ENCODE peak calls at places on chromosomes 5 and 9, in four cellular contexts. K is activated CD8-positive, alpha-beta memory T cell treated with anti-CD3 and anti-CD28 coated beads for 4 hours; B is foreskin keratinocyte; J is endothelial cell. V is an unnamed sample.

GRCh38 chr5:150584561-150585335 is 55.7 kb upstream of the SYNPO start:
- DNase-seq in K (no peak), B (no peak), J (no peak), V (no peak)

GRCh38 chr5:171628344-171628743 is 157.3 kb upstream of the SMIM23 start:
- DNase-seq in K (no peak), B (no peak), J (no peak), V (no peak)

GRCh38 chr9:112000743-112001142 is 104.1 kb downstream of the UGCG start:
- DNase-seq in K (no peak), B (no peak), J (no peak), V (no peak)

GRCh38 chr9:2086971-2087370 is 71.8 kb downstream of the SMARCA2 start:
- DNase-seq in K (no peak), B (no peak), J (no peak), V (no peak)

GRCh38 chr9:116951588-116952433 is 264.7 kb downstream of the TRIM32 start:
- DNase-seq in K (no peak), B (peak; percentile 99), J (no peak), V (no peak)

GRCh38 chr5:74303575-74303974 is 337.0 kb downstream of the ENC1 start:
- DNase-seq in K (no peak), B (no peak), J (no peak), V (no peak)

GRCh38 chr5:132865668-132866341 is 464 bp downstream of the GDF9 start:
- DNase-seq in K (no peak), B (no peak), J (no peak), V (no peak)

GRCh38 chr5:119036101-119036762 is 34.7 kb upstream of the DMXL1 start:
- DNase-seq in K (no peak), B (peak; percentile 84), J (no peak), V (no peak)

GRCh38 chr5:23994581-23995370 is 487.4 kb downstream of the PRDM9 start:
- DNase-seq in K (no peak), B (no peak), J (no peak), V (no peak)

V was measured in stimulated activated CD4-positive, alpha-beta T cell treated with anti-CD3 and anti-CD28 coated beads, TNF-alpha, amount 100 ng/mL, for 4 hours.